ENCODE peak calls at places on chromosomes 1 and 21, in five cellular contexts. One of them, this sample, is unnamed.

GRCh38 chr1:202160377-202160940 is at the start of gene PTPN7:
- DNase-seq in cardiac muscle cell: no peak
- DNase-seq in fibroblast of lung: no peak
- DNase-seq in lower lobe of right lung: peak
- DNase-seq in endothelial cell: no peak
- DNase-seq in this sample: peak

GRCh38 chr1:225695578-225696332 is 42.8 kb upstream of the ENAH start:
- DNase-seq in cardiac muscle cell: no peak
- DNase-seq in fibroblast of lung: no peak
- DNase-seq in lower lobe of right lung: no peak
- DNase-seq in endothelial cell: no peak
- DNase-seq in this sample: no peak

GRCh38 chr1:44068442-44068861 is 37.2 kb upstream of the SLC6A9 start:
- DNase-seq in cardiac muscle cell: no peak
- DNase-seq in fibroblast of lung: no peak
- DNase-seq in lower lobe of right lung: peak
- DNase-seq in endothelial cell: no peak
- DNase-seq in this sample: no peak

GRCh38 chr1:95233321-95233736 is 681 bp upstream of the RWDD3 start:
- DNase-seq in cardiac muscle cell: peak
- DNase-seq in fibroblast of lung: peak
- DNase-seq in lower lobe of right lung: no peak
- DNase-seq in endothelial cell: no peak
- DNase-seq in this sample: peak

GRCh38 chr1:203600782-203601513 is 25.7 kb upstream of the ATP2B4 start:
- DNase-seq in cardiac muscle cell: no peak
- DNase-seq in fibroblast of lung: peak
- DNase-seq in lower lobe of right lung: no peak
- DNase-seq in endothelial cell: no peak
- DNase-seq in this sample: no peak

GRCh38 chr1:11528636-11529121 is 49.7 kb downstream of the DISP3 start:
- DNase-seq in cardiac muscle cell: no peak
- DNase-seq in fibroblast of lung: no peak
- DNase-seq in lower lobe of right lung: no peak
- DNase-seq in endothelial cell: no peak
- DNase-seq in this sample: no peak

GRCh38 chr1:226644541-226645176 is 94.4 kb downstream of the ITPKB start:
- DNase-seq in cardiac muscle cell: no peak
- DNase-seq in fibroblast of lung: peak
- DNase-seq in lower lobe of right lung: peak
- DNase-seq in endothelial cell: no peak
- DNase-seq in this sample: no peak

GRCh38 chr1:155250633-155251449 is 4.4 kb downstream of the ENTREP3 start:
- DNase-seq in cardiac muscle cell: peak
- DNase-seq in fibroblast of lung: peak
- DNase-seq in lower lobe of right lung: peak
- DNase-seq in endothelial cell: peak
- DNase-seq in this sample: peak

GRCh38 chr1:117634631-117635030 is 28.8 kb downstream of the TENT5C start:
- DNase-seq in cardiac muscle cell: no peak
- DNase-seq in fibroblast of lung: no peak
- DNase-seq in lower lobe of right lung: no peak
- DNase-seq in endothelial cell: no peak
- DNase-seq in this sample: no peak

GRCh38 chr1:25033828-25034451 is 103.9 kb upstream of the RUNX3 start:
- DNase-seq in cardiac muscle cell: no peak
- DNase-seq in fibroblast of lung: no peak
- DNase-seq in lower lobe of right lung: peak
- DNase-seq in endothelial cell: no peak
- DNase-seq in this sample: no peak
- TF ChIP-seq CTCF in cardiac muscle cell: no peak
- TF ChIP-seq CTCF in fibroblast of lung: no peak
- TF ChIP-seq CTCF in lower lobe of right lung: no peak
- TF ChIP-seq CTCF in endothelial cell: no peak
- TF ChIP-seq CTCF in this sample: no peak

GRCh38 chr1:153456396-153456795 is 4.1 kb downstream of the S100A7 start:
- DNase-seq in cardiac muscle cell: no peak
- DNase-seq in fibroblast of lung: no peak
- DNase-seq in lower lobe of right lung: no peak
- DNase-seq in endothelial cell: no peak
- DNase-seq in this sample: no peak
- TF ChIP-seq CTCF in cardiac muscle cell: no peak
- TF ChIP-seq CTCF in fibroblast of lung: no peak
- TF ChIP-seq CTCF in lower lobe of right lung: no peak
- TF ChIP-seq CTCF in endothelial cell: no peak
- TF ChIP-seq CTCF in this sample: no peak

GRCh38 chr1:9455487-9456237 is 83.6 kb upstream of the SLC25A33 start:
- DNase-seq in cardiac muscle cell: peak
- DNase-seq in fibroblast of lung: peak
- DNase-seq in lower lobe of right lung: peak
- DNase-seq in endothelial cell: peak
- DNase-seq in this sample: peak

GRCh38 chr1:9452516-9453158 is 86.6 kb upstream of the SLC25A33 start:
- DNase-seq in cardiac muscle cell: no peak
- DNase-seq in fibroblast of lung: no peak
- DNase-seq in lower lobe of right lung: no peak
- DNase-seq in endothelial cell: no peak
- DNase-seq in this sample: no peak

GRCh38 chr1:9454094-9454418 is 85.2 kb upstream of the SLC25A33 start:
- DNase-seq in cardiac muscle cell: no peak
- DNase-seq in fibroblast of lung: no peak
- DNase-seq in lower lobe of right lung: no peak
- DNase-seq in endothelial cell: no peak
- DNase-seq in this sample: no peak

GRCh38 chr1:9454494-9455066 is 84.7 kb upstream of the SLC25A33 start:
- DNase-seq in cardiac muscle cell: no peak
- DNase-seq in fibroblast of lung: no peak
- DNase-seq in lower lobe of right lung: no peak
- DNase-seq in endothelial cell: no peak
- DNase-seq in this sample: no peak

GRCh38 chr1:9453375-9454093 is 85.7 kb upstream of the SLC25A33 start:
- DNase-seq in cardiac muscle cell: no peak
- DNase-seq in fibroblast of lung: no peak
- DNase-seq in lower lobe of right lung: no peak
- DNase-seq in endothelial cell: no peak
- DNase-seq in this sample: no peak
- TF ChIP-seq CTCF in cardiac muscle cell: no peak
- TF ChIP-seq CTCF in fibroblast of lung: no peak
- TF ChIP-seq CTCF in lower lobe of right lung: no peak
- TF ChIP-seq CTCF in endothelial cell: no peak
- TF ChIP-seq CTCF in this sample: no peak

DNA sequence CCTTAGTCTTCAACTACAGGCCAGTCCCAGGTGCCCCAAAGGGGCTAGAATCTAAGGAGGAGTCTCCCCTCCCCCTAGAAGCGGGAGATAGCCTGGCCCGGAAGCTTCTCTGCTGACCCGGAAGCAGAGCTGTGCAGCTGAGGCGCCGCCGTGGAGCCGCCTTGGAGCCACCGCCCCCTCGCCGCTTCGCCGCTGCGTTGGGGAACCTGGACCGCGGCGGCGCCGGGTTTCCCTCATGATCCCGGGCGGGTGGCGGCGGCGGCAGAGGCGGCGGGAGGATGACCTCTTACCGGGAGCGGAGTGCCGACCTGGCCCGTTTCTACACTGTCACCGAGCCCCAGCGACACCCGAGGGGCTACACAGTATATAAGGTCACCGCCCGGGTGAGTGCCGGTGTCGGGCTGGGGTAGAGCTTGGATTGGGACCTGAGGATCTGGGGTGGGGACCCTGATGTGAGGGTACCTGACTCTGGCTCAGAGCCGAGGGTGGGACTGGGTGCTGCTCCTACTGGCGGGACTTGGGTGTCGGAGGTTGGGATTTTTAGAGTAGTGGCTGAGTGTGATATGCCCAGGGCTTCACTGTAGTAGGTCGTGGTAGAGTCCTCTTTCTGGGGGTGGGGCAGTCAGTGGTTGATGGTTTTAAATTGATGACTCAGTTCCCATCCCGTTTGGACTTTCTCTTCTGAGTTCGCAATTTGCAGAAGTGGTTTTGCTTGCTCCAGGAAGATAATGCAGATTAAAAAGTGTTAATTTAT is at the start of gene RPS6KC1:
- DNase-seq in cardiac muscle cell: peak
- DNase-seq in fibroblast of lung: peak
- DNase-seq in lower lobe of right lung: peak
- DNase-seq in endothelial cell: peak
- DNase-seq in this sample: peak
- TF ChIP-seq CTCF in cardiac muscle cell: no peak
- TF ChIP-seq CTCF in fibroblast of lung: no peak
- TF ChIP-seq CTCF in lower lobe of right lung: no peak
- TF ChIP-seq CTCF in endothelial cell: no peak
- TF ChIP-seq CTCF in this sample: no peak

GRCh38 chr21:41589131-41589530 is 81.2 kb upstream of the TMPRSS2 start:
- DNase-seq in cardiac muscle cell: no peak
- DNase-seq in fibroblast of lung: no peak
- DNase-seq in lower lobe of right lung: no peak
- DNase-seq in endothelial cell: no peak
- DNase-seq in this sample: no peak
- TF ChIP-seq CTCF in cardiac muscle cell: no peak
- TF ChIP-seq CTCF in fibroblast of lung: no peak
- TF ChIP-seq CTCF in lower lobe of right lung: no peak
- TF ChIP-seq CTCF in endothelial cell: no peak
- TF ChIP-seq CTCF in this sample: no peak

DNA sequence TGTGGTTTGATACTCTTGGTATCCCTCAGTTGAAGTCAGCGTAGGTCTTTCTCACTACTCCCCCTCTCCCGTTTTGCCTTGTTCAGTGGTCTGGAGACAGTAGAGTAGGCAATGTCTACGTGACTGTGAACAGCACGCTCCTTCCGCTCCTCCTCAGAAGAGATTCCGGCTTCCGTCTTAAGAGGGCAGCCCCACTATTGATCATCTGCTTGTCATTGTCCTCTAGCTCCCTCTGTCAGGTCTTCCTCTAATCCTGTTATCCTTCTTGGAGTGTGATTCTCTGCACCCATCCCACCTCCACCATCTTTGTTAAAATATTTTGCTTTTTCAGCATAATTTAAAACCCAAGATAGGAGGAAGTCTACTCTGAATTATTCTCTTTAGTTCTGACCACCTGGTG is 129.9 kb upstream of the KCNK2 start:
- DNase-seq in cardiac muscle cell: no peak
- DNase-seq in fibroblast of lung: no peak
- DNase-seq in lower lobe of right lung: no peak
- DNase-seq in endothelial cell: no peak
- DNase-seq in this sample: no peak
- TF ChIP-seq CTCF in cardiac muscle cell: no peak
- TF ChIP-seq CTCF in fibroblast of lung: no peak
- TF ChIP-seq CTCF in lower lobe of right lung: no peak
- TF ChIP-seq CTCF in endothelial cell: peak
- TF ChIP-seq CTCF in this sample: no peak

DNA sequence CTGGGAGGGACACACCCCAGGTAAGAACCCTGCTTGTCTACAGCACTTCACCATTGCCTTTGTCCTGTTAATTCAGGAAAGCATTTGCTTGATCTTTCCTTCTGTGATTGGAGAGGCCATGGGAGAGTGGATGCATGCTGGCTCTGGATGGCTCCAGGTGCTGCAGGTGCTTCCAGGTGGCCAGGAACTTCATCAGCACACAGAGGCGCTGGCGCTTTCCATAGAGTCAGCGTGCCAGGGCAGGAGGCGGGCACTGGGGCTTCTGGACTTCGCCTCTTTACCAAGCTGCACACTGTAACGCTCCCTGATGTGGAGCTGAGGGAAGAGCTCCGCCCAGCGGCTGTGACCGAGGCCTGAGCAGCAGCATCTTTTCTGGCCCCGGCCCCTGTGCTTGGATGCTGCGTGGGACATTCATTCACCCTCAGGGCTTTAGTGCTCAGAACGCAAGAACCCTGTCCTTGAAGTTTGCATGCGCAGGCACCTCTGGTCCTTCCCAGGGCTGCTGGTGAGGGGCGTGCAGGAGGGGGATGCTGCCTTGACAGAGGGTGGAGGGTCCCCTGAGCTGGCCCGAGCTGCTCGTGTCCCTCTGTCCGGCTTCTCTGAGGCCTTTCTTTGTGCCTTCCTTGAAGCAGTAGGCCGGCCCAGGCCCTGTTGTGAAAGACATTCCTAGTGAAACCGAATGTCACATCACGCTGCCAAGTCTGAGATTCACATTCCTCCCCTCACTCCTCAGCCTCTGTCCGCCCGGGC is 1.6 kb upstream of the MX2 start:
- DNase-seq in cardiac muscle cell: peak
- DNase-seq in fibroblast of lung: peak
- DNase-seq in lower lobe of right lung: no peak
- DNase-seq in endothelial cell: no peak
- DNase-seq in this sample: peak
- TF ChIP-seq CTCF in cardiac muscle cell: peak
- TF ChIP-seq CTCF in fibroblast of lung: no peak
- TF ChIP-seq CTCF in lower lobe of right lung: no peak
- TF ChIP-seq CTCF in endothelial cell: no peak
- TF ChIP-seq CTCF in this sample: no peak

GRCh38 chr1:45299296-45299695 is 27.4 kb upstream of the HPDL start:
- DNase-seq in cardiac muscle cell: no peak
- DNase-seq in fibroblast of lung: no peak
- DNase-seq in lower lobe of right lung: no peak
- DNase-seq in endothelial cell: no peak
- DNase-seq in this sample: no peak

GRCh38 chr1:45302505-45303331 is 24.0 kb upstream of the HPDL start:
- DNase-seq in cardiac muscle cell: no peak
- DNase-seq in fibroblast of lung: no peak
- DNase-seq in lower lobe of right lung: no peak
- DNase-seq in endothelial cell: no peak
- DNase-seq in this sample: no peak

GRCh38 chr1:45300669-45300997 is 26.1 kb upstream of the HPDL start:
- DNase-seq in cardiac muscle cell: no peak
- DNase-seq in fibroblast of lung: no peak
- DNase-seq in lower lobe of right lung: no peak
- DNase-seq in endothelial cell: no peak
- DNase-seq in this sample: no peak

GRCh38 chr1:45297604-45298356 is 28.9 kb upstream of the HPDL start:
- DNase-seq in cardiac muscle cell: no peak
- DNase-seq in fibroblast of lung: no peak
- DNase-seq in lower lobe of right lung: no peak
- DNase-seq in endothelial cell: peak
- DNase-seq in this sample: no peak

GRCh38 chr1:45299981-45300668 is 26.6 kb upstream of the HPDL start:
- DNase-seq in cardiac muscle cell: peak
- DNase-seq in fibroblast of lung: peak
- DNase-seq in lower lobe of right lung: no peak
- DNase-seq in endothelial cell: peak
- DNase-seq in this sample: peak
- TF ChIP-seq CTCF in cardiac muscle cell: peak
- TF ChIP-seq CTCF in fibroblast of lung: peak
- TF ChIP-seq CTCF in lower lobe of right lung: peak
- TF ChIP-seq CTCF in endothelial cell: peak
- TF ChIP-seq CTCF in this sample: peak